ENCODE peak calls at places on chromosomes 12 and 14, in seven cellular contexts. O, N, A, V, W, J and S are unnamed samples.

GRCh38 chr12:104623920-104624319 is 167.2 kb downstream of the CHST11 start:
- DNase-seq in V (no peak), N (no peak), O (no peak), J (no peak), W (no peak), A (no peak), S (no peak)

GRCh38 chr14:93970589-93970966 is 5.8 kb downstream of the ASB2 start:
- DNase-seq in O (no peak), W (no peak), V (no peak), J (no peak), N (no peak), A (peak; percentile 51), S (no peak)

GRCh38 chr14:81303258-81303935 is 82.6 kb upstream of the GTF2A1 start:
- DNase-seq in V (no peak), W (no peak), A (no peak), N (no peak), O (no peak), J (no peak), S (no peak)

GRCh38 chr12:79407671-79408622 is 282.8 kb downstream of the PAWR start:
- DNase-seq in W (peak; percentile 85), J (peak; percentile 81), O (peak; percentile 76), A (no peak), N (peak; percentile 50), V (peak; percentile 84), S (peak; percentile 97)

GRCh38 chr12:56104815-56105476 is 587 bp downstream of the PA2G4 start:
- DNase-seq in A (no peak), J (no peak), W (peak; percentile 44), V (peak; percentile 25), O (no peak), N (peak; percentile 71), S (peak; percentile 42)

GRCh38 chr14:69615471-69616407 is 4.3 kb downstream of the SUSD6 start:
- DNase-seq in W (no peak), O (peak; percentile 71), A (peak; percentile 64), V (peak; percentile 86), N (peak; percentile 68), J (peak; percentile 62), S (peak; percentile 91)

GRCh38 chr12:105928436-105928835 is 210.3 kb downstream of the NUAK1 start:
- DNase-seq in V (no peak), W (no peak), N (no peak), A (no peak), J (no peak), O (no peak), S (no peak)

GRCh38 chr14:22380511-22381455 is 208.2 kb downstream of the DAD1 start:
- DNase-seq in A (no peak), V (no peak), O (no peak), J (no peak), N (no peak), W (no peak), S (peak; percentile 43)

GRCh38 chr12:53255993-53256392 is 12.1 kb upstream of the ESPL1 start:
- DNase-seq in V (no peak), N (no peak), J (no peak), O (no peak), W (no peak), A (no peak), S (no peak)

GRCh38 chr12:16504200-16504599 is 101.8 kb downstream of the LMO3 start:
- DNase-seq in N (no peak), J (no peak), A (no peak), O (no peak), W (no peak), V (no peak), S (no peak)

GRCh38 chr12:131121705-131122405 is 168.1 kb downstream of the ADGRD1 start:
- DNase-seq in J (no peak), A (no peak), O (no peak), N (no peak), W (no peak), V (no peak), S (no peak)

GRCh38 chr12:52009081-52009751 is 2.5 kb downstream of the TAMALIN start:
- DNase-seq in J (no peak), V (no peak), A (no peak), O (no peak), W (no peak), N (peak; percentile 30), S (no peak)

DNA sequence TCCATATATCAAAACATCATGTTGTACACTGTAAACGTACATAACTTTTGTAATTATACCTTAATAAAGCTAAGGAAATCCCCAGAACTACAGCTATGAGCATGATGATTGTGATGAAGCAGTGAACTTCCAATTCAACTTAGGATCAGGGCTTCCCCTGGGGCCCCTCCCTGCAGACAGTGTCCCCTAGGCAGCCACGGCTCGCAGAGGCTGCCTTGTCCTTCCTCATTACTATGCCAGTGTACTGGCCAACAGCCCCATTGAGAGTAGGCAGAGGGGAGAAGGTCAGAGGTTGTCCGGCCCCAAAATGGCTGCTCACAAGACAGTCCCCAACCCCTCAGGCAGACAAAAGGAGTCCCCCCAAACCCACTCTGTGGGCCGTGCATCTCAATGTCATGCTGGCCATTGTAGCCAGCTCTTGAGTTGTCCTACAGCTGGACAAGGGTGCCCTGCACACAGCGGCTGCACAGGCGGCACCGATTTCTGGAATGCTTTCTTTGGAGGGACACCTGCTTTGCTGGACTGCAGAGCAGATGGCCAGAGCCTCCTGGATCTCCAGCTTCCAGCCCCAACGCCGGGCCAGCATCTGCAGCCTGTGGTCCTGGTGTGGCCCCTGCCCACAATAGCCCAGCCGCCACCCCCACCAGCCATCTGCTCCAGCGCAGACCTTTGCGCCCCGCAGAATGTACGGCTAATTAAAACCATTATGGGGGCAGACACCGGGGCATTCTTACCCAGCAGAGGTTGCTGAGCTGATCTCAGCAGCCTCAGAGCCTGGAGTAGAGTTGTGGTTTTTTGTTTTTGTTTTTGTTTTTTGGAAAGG is 46.1 kb downstream of the NIN start:
- DNase-seq in N (no peak), O (no peak), V (no peak), W (no peak), A (no peak), J (no peak), S (no peak)
- H3K4me3 ChIP-seq in N (no peak overlapping the region), O (no peak overlapping the region), V (no peak overlapping the region), W (no peak overlapping the region), A (peak overlapping the region; percentile 10), J (no peak overlapping the region), S (no peak overlapping the region)

GRCh38 chr12:83199069-83199468 is 512.4 kb downstream of the TMTC2 start:
- DNase-seq in V (no peak), O (no peak), J (no peak), N (no peak), A (no peak), W (no peak), S (no peak)
- H3K4me3 ChIP-seq in V (no peak overlapping the region), O (no peak overlapping the region), J (no peak overlapping the region), N (no peak overlapping the region), A (no peak overlapping the region), W (no peak overlapping the region), S (no peak overlapping the region)

GRCh38 chr14:56796259-56796658 is 14.0 kb downstream of the OTX2 start:
- DNase-seq in V (no peak), J (no peak), A (no peak), O (no peak), N (no peak), W (no peak), S (no peak)

GRCh38 chr14:56795284-56795622 is 15.0 kb downstream of the OTX2 start:
- DNase-seq in W (no peak), O (no peak), J (no peak), V (no peak), A (no peak), N (no peak), S (no peak)

GRCh38 chr14:56797569-56798446 is 12.5 kb downstream of the OTX2 start:
- DNase-seq in W (no peak), N (no peak), V (no peak), J (no peak), O (no peak), A (no peak), S (no peak)

GRCh38 chr14:56798447-56799326 is 11.6 kb downstream of the OTX2 start:
- DNase-seq in W (no peak), V (no peak), J (no peak), N (no peak), A (no peak), O (no peak), S (no peak)

GRCh38 chr14:56797003-56797568 is 13.2 kb downstream of the OTX2 start:
- DNase-seq in N (no peak), A (no peak), J (no peak), V (no peak), W (no peak), O (no peak), S (no peak)
- H3K4me3 ChIP-seq in N (no peak overlapping the region), A (no peak overlapping the region), J (no peak overlapping the region), V (no peak overlapping the region), W (no peak overlapping the region), O (no peak overlapping the region), S (no peak overlapping the region)

GRCh38 chr14:100236873-100237272 is 2.1 kb upstream of the YY1 start:
- DNase-seq in W (no peak), N (no peak), A (no peak), J (no peak), O (no peak), V (no peak), S (no peak)
- H3K4me3 ChIP-seq in W (peak overlapping the region; percentile 99), N (peak overlapping the region; percentile 82), A (peak overlapping the region; percentile 73), J (peak overlapping the region; percentile 74), O (peak overlapping the region; percentile 68), V (peak overlapping the region; percentile 90), S (peak overlapping the region; percentile 83)